ENCODE peak calls at places on chromosomes 7 and 10, in five cellular contexts. G, U, H, C and F are unnamed samples.

GRCh38 chr10:60527676-60528075 is 138.0 kb upstream of the ANK3 start:
- DNase-seq in G (no peak), U (no peak), H (no peak), C (no peak), F (no peak)

GRCh38 chr10:129704786-129705525 is 237.9 kb downstream of the MGMT start:
- DNase-seq in G (no peak), U (no peak), H (no peak), C (no peak), F (no peak)

GRCh38 chr7:2512179-2512644 is 7.4 kb upstream of the LFNG start:
- DNase-seq in G (no peak), U (peak; percentile 54), H (no peak), C (no peak), F (no peak)

GRCh38 chr10:119221666-119222065 is 14.3 kb downstream of the GRK5 start:
- DNase-seq in G (no peak), U (no peak), H (no peak), C (no peak), F (no peak)

GRCh38 chr10:100826983-100827818 is 81.8 kb downstream of the PAX2 start:
- DNase-seq in G (peak; percentile 56), U (no peak), H (no peak), C (no peak), F (peak; percentile 27)

GRCh38 chr7:21828846-21829245 is 116.9 kb downstream of the CDCA7L start:
- DNase-seq in G (no peak), U (no peak), H (no peak), C (no peak), F (no peak)

GRCh38 chr7:66807736-66808135 is 67.2 kb downstream of the RABGEF1 start:
- DNase-seq in G (no peak), U (no peak), H (no peak), C (no peak), F (no peak)

GRCh38 chr10:122346326-122346950 is 28.1 kb upstream of the PLEKHA1 start:
- DNase-seq in G (no peak), U (no peak), H (no peak), C (no peak), F (no peak)

GRCh38 chr10:79069325-79070090 is 742 bp downstream of the ZMIZ1 start:
- DNase-seq in G (no peak), U (peak; percentile 67), H (peak; percentile 58), C (peak; percentile 61), F (peak; percentile 54)

GRCh38 chr10:30464675-30465074 is 30.7 kb downstream of the MAP3K8 start:
- DNase-seq in G (no peak), U (no peak), H (no peak), C (no peak), F (no peak)

GRCh38 chr7:4037877-4038276 is 644.2 kb upstream of the FOXK1 start:
- DNase-seq in G (no peak), U (no peak), H (no peak), C (no peak), F (no peak)

GRCh38 chr7:72334066-72334465 is 78.1 kb downstream of the CALN1 start:
- DNase-seq in G (no peak), U (no peak), H (no peak), C (no peak), F (no peak)